ENCODE peak calls at places on chromosome 4, in ten cellular contexts. I is tibial nerve, G is transverse colon, N is GM12891, T is ovary, V is GM12878, X is IMR-90, A is endothelial cell of umbilical vein, P is K562, B is body of pancreas. M is an unnamed sample.
A peak's percentile ranks its signal among the peaks of the same experiment; 100 is the strongest.

GRCh38 chr4:153061971-153062370 is 125.8 kb downstream of the FHDC1 start:
- DNase-seq in I (no peak), G (no peak), N (no peak), T (no peak), V (no peak), X (no peak), A (no peak), P (no peak), B (no peak), M (no peak)

GRCh38 chr4:73964862-73965611 is 16.8 kb downstream of the PF4 start:
- DNase-seq in I (no peak), G (no peak), N (no peak), T (no peak), V (no peak), X (no peak), A (peak; percentile 23), P (no peak), B (peak; percentile 26), M (peak; percentile 25)

GRCh38 chr4:123234966-123235365 is 161.6 kb upstream of the SPRY1 start:
- DNase-seq in I (no peak), G (no peak), N (no peak), T (no peak), V (no peak), X (no peak), A (no peak), P (no peak), B (no peak), M (no peak)

GRCh38 chr4:45079616-45080015 is 353.3 kb upstream of the GNPDA2 start:
- DNase-seq in I (no peak), G (no peak), N (no peak), T (no peak), V (no peak), X (no peak), A (no peak), P (no peak), B (no peak), M (no peak)

GRCh38 chr4:94410678-94411206 is 41.0 kb upstream of the PDLIM5 start:
- DNase-seq in I (peak; percentile 70), G (peak; percentile 10), N (no peak), T (peak; percentile 54), V (no peak), X (no peak), A (no peak), P (no peak), B (no peak), M (peak; percentile 88)

GRCh38 chr4:71156616-71157015 is 163.2 kb downstream of the DCK start:
- DNase-seq in I (no peak), G (no peak), N (no peak), T (no peak), V (no peak), X (no peak), A (no peak), P (no peak), B (no peak), M (no peak)

GRCh38 chr4:26372525-26373172 is 51.8 kb downstream of the RBPJ start:
- DNase-seq in I (peak; percentile 23), G (no peak), N (no peak), T (no peak), V (peak; percentile 83), X (peak; percentile 77), A (peak; percentile 68), P (no peak), B (no peak), M (no peak)

GRCh38 chr4:56465599-56466295 is 1.7 kb upstream of the SRP72 start:
- DNase-seq in I (no peak), G (no peak), N (no peak), T (no peak), V (no peak), X (peak; percentile 48), A (no peak), P (no peak), B (no peak), M (no peak)

GRCh38 chr4:78059524-78059889 is 2.4 kb downstream of the FRAS1 start:
- DNase-seq in I (peak; percentile 41), G (peak; percentile 59), N (peak; percentile 31), T (peak; percentile 45), V (no peak), X (peak; percentile 45), A (peak; percentile 61), P (peak; percentile 41), B (peak; percentile 66), M (no peak)

DNA sequence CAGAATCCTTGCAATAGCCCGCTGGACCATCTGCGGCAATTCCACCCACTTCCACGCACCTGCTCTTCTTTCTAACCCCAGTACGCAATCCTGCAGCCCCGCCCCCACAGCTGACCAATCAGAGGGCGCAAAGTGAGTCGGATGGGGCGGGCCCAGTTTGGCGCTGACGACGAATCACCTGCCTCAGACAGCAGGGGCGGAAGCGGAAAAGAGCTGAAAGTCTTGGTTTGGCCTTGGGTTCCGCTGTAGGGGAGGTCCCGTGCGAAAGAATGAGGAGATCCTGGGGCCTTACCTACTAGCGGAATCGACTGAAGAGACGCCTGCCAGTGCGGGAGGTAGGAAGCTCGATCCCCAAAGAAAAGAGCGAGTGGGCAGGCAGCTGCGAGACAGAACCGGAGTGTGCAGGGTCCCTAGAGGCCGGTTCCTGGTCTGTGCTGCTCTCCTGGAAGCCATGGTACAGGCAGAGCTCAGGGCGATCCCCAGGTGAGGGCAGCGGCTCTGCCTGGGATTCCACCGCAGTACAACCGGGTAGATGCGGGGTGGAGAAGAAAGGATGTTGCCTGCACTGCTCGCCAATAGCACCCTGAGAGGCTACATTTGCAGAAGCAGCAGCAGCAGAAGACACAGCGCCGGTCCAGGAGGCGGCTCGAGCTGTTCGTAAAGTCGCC is at the start of gene TMEM184C:
- DNase-seq in I (peak; percentile 100), G (peak; percentile 99), N (peak; percentile 65), T (peak; percentile 99), V (peak; percentile 89), X (peak; percentile 93), A (peak; percentile 96), P (peak; percentile 99), B (peak; percentile 99), M (peak; percentile 99)
- TF ChIP-seq POLR2A in I (peak; percentile 48), G (peak; percentile 81), N (peak; percentile 84), T (peak; percentile 71), V (peak; percentile 93), X (peak; percentile 75), A (peak; percentile 84), P (peak; percentile 89), B (peak; percentile 95), M (peak; percentile 72)

GRCh38 chr4:112817933-112818921 is 181.3 kb downstream of the LARP7 start:
- DNase-seq in I (peak; percentile 77), G (peak; percentile 27), N (peak; percentile 44), T (peak; percentile 59), V (peak; percentile 55), X (peak; percentile 81), A (peak; percentile 27), P (no peak), B (no peak), M (peak; percentile 32)
- TF ChIP-seq POLR2A in I (peak; percentile 28), G (no peak), N (peak; percentile 80), T (no peak), V (peak; percentile 89), X (no peak), A (no peak), P (no peak), B (no peak), M (no peak)

DNA sequence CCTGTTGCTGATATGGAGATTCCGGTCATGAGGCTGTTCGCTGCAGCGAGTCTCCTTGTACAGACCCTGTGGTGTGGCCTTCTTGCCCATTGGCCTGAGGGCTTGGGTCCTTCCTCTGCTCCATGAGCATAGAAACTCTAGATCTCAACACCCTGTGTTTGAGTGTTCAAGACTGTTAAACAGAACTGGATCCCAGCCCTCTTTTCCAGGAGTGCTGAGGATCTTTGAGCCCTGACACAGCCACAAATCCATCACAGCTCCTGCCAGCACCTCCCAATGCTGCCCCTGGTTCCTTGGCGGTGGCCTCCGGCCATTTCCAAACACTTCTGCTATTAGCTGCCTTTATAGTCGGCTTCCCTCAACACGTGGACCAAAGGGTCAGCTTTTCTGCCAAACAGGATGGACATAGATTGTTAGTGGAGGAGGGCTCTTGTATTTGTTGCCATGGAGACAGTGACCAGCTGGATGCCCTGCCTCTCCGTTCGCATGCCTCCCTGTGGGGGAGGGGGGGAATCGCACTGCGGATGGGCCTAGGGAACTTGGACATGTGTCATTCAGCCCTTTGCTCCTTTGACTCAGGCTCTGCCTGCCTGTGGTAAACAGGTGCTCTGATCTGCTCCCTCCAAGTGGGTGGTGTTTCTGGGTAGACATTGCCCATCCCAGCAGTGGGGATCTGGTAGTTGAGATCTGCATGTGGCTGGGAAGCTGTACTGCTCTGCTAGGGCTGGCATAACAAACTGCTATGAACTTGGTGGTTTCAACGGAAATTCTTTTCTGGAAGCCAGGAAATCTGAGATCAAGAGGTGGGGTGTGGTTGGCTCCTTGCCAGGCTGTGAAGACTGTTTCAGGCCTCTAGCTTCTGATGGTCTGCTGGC is 6.9 kb upstream of the WDR1 start:
- DNase-seq in I (no peak), G (peak; percentile 58), N (no peak), T (no peak), V (no peak), X (peak; percentile 22), A (peak; percentile 94), P (no peak), B (no peak), M (no peak)
- TF ChIP-seq POLR2A in I (no peak), G (no peak), N (no peak), T (no peak), V (no peak), X (no peak), A (no peak), P (no peak), B (no peak), M (no peak)

GRCh38 chr4:76457885-76458284 is 22.9 kb downstream of the SHROOM3 start:
- DNase-seq in I (no peak), G (no peak), N (no peak), T (no peak), V (no peak), X (no peak), A (no peak), P (no peak), B (no peak), M (no peak)

GRCh38 chr4:76458829-76459228 is 23.8 kb downstream of the SHROOM3 start:
- DNase-seq in I (no peak), G (no peak), N (no peak), T (no peak), V (no peak), X (no peak), A (no peak), P (no peak), B (no peak), M (no peak)

GRCh38 chr4:76463568-76463967 is 28.5 kb downstream of the SHROOM3 start:
- DNase-seq in I (no peak), G (no peak), N (no peak), T (no peak), V (no peak), X (no peak), A (no peak), P (no peak), B (no peak), M (no peak)

GRCh38 chr4:76458297-76458696 is 23.3 kb downstream of the SHROOM3 start:
- DNase-seq in I (no peak), G (no peak), N (no peak), T (no peak), V (no peak), X (no peak), A (no peak), P (no peak), B (no peak), M (no peak)

DNA sequence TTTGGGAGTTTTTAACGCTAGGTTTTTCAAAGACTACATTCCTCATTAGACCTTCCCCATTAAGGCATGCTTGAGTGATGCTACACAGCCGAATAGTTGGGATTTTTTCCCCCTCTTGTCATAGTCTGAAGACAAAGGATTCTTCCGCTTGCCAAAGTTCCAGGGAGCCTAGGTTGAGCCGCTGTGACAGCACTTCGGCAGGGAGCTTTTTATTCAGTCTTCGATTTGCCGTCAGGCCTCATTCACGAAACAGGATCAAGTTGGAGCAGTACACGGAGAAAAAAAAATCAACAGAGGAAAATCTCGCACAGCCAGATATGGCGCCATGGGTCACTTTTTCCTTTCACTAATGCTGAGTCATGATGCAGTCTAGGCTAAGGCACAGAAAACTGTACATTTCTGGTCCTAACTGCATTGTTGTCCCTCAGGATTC is 24.3 kb downstream of the SHROOM3 start:
- DNase-seq in I (no peak), G (no peak), N (no peak), T (no peak), V (no peak), X (peak; percentile 22), A (peak; percentile 24), P (peak; percentile 12), B (peak; percentile 18), M (no peak)
- TF ChIP-seq POLR2A in I (no peak), G (no peak), N (no peak), T (no peak), V (no peak), X (no peak), A (no peak), P (no peak), B (no peak), M (no peak)

M was measured in right lobe of liver.